ENCODE peak calls at places on chromosomes 7 and 10, in eight cellular contexts. V is SW 1271; X is EH; H is dermis blood vessel endothelial cell; O is prostate gland; Q is activated naive CD8-positive, alpha-beta T cell treated with anti-CD3 and anti-CD28 coated beads, Interleukin-2, amount 50 U/mL, for 24 hours; J is GM20000; U is memory B cell. F is an unnamed sample.

GRCh38 chr10:110870823-110871235 is 899 bp upstream of the PDCD4 start:
- DNase-seq in V (no peak), X (peak; percentile 14), H (no peak), O (no peak), Q (no peak), J (no peak), U (no peak), F (no peak)

GRCh38 chr10:22183771-22184466 is 33.9 kb downstream of the EBLN1 start:
- DNase-seq in V (no peak), X (peak; percentile 11), H (no peak), O (no peak), Q (no peak), J (no peak), U (no peak), F (no peak)

GRCh38 chr7:95649546-95649945 is 53.2 kb upstream of the PDK4 start:
- DNase-seq in V (no peak), X (no peak), H (no peak), O (no peak), Q (no peak), J (no peak), U (no peak), F (no peak)

GRCh38 chr7:46908770-46909169 is 673.1 kb downstream of the TNS3 start:
- DNase-seq in V (no peak), X (peak; percentile 91), H (peak; percentile 41), O (no peak), Q (no peak), J (no peak), U (no peak), F (no peak)

GRCh38 chr7:78499966-78500365 is 701.4 kb downstream of the PHTF2 start:
- DNase-seq in V (no peak), X (peak; percentile 12), H (no peak), O (no peak), Q (no peak), J (no peak), U (no peak), F (no peak)

GRCh38 chr7:7662527-7662926 is 22.0 kb downstream of the UMAD1 start:
- DNase-seq in V (no peak), X (no peak), H (peak; percentile 31), O (no peak), Q (no peak), J (no peak), U (no peak), F (no peak)

GRCh38 chr10:9294132-9294663 is 1239.7 kb downstream of the GATA3 start:
- DNase-seq in V (no peak), X (no peak), H (no peak), O (no peak), Q (no peak), J (no peak), U (no peak), F (no peak)

GRCh38 chr10:124035928-124036558 is 57.4 kb downstream of the CHST15 start:
- DNase-seq in V (no peak), X (no peak), H (peak; percentile 16), O (peak; percentile 21), Q (peak; percentile 57), J (peak; percentile 94), U (peak; percentile 78), F (peak; percentile 87)

GRCh38 chr10:19809481-19809880 is 6.8 kb upstream of the PLXDC2 start:
- DNase-seq in V (no peak), X (no peak), H (no peak), O (no peak), Q (no peak), J (no peak), U (no peak), F (no peak)

F was measured in stimulated activated naive B cell treated with anti-CD40 and anti-IgM and Interleukin-4, amounts not matched to agents 10 μg/mL and 1 μg/mL and 100 μg/mL, for 72 hours.